ENCODE peak calls at places on chromosomes 13 and 19, in seven cellular contexts. P, B, F, R, T, L and I are unnamed samples.

GRCh38 chr13:39596685-39597084 is 6.3 kb downstream of the LHFPL6 start:
- DNase-seq in P (no peak), B (no peak), F (no peak), R (no peak), T (no peak), L (no peak), I (no peak)

GRCh38 chr19:18672606-18673337 is 10.7 kb upstream of the CRTC1 start:
- DNase-seq in P (no peak), B (no peak), F (no peak), R (peak; percentile 34), T (no peak), L (no peak), I (no peak)

GRCh38 chr13:36395280-36395679 is 37.0 kb upstream of the CCNA1 start:
- DNase-seq in P (peak; percentile 71), B (no peak), F (no peak), R (peak; percentile 90), T (no peak), L (no peak), I (no peak)

GRCh38 chr13:99412856-99413255 is 88.4 kb upstream of the TM9SF2 start:
- DNase-seq in P (no peak), B (no peak), F (no peak), R (no peak), T (no peak), L (no peak), I (no peak)

GRCh38 chr13:93925976-93926375 is 553.5 kb downstream of the DCT start:
- DNase-seq in P (no peak), B (no peak), F (no peak), R (no peak), T (no peak), L (no peak), I (no peak)

GRCh38 chr13:44930907-44931676 is 58.2 kb downstream of the NUFIP1 start:
- DNase-seq in P (no peak), B (no peak), F (peak; percentile 28), R (peak; percentile 30), T (no peak), L (no peak), I (no peak)

GRCh38 chr19:50712833-50713232 is 6.8 kb downstream of the SHANK1 start:
- DNase-seq in P (no peak), B (no peak), F (no peak), R (no peak), T (no peak), L (no peak), I (no peak)

GRCh38 chr13:111972261-111972780 is 94.6 kb upstream of the SOX1 start:
- DNase-seq in P (no peak), B (no peak), F (no peak), R (no peak), T (no peak), L (no peak), I (no peak)

DNA sequence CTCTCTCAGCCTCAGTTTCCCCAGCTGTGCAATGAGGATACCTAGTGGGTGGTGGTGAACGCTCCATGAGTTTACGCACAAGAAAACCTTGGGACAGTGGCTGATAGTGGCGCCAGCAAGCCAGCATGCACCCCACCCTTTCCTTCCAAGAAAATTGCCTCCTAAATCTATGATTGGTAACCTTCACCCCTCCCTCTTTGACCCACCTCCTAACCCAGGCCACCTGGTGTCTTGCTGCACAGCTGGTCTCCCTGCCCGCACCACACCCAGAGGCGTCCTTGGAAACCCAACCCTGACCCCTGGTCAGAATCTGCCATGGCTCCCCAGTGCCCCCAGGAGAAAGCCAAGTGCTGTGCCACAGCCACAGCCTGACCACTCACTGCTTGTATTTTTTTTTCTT is 22.8 kb upstream of the BCL3 start:
- DNase-seq in P (no peak), B (no peak), F (no peak), R (no peak), T (no peak), L (no peak), I (no peak)
- H3K4me1 ChIP-seq in P (peaks cover 4% of the 10 kb centered on the region), B (peaks cover 31% of the 10 kb centered on the region), F (no peaks in the 10 kb centered on the region), R (peaks cover 11% of the 10 kb centered on the region), T (peaks cover 54% of the 10 kb centered on the region), L (peaks cover 42% of the 10 kb centered on the region), I (peaks cover 13% of the 10 kb centered on the region)

GRCh38 chr13:82323101-82323500 is 1559.2 kb downstream of the SLITRK1 start:
- DNase-seq in P (no peak), B (no peak), F (no peak), R (no peak), T (no peak), L (no peak), I (no peak)
- H3K4me1 ChIP-seq in P (no peaks in the 10 kb centered on the region), B (no peaks in the 10 kb centered on the region), F (no peaks in the 10 kb centered on the region), R (no peaks in the 10 kb centered on the region), T (no peaks in the 10 kb centered on the region), L (no peaks in the 10 kb centered on the region), I (no peaks in the 10 kb centered on the region)

GRCh38 chr19:14371321-14371821 is 9.9 kb upstream of the ADGRE5 start:
- DNase-seq in P (no peak), B (no peak), F (no peak), R (no peak), T (no peak), L (no peak), I (no peak)
- H3K4me1 ChIP-seq in P (peaks cover 28% of the 10 kb centered on the region), B (peaks cover 38% of the 10 kb centered on the region), F (peaks cover 4% of the 10 kb centered on the region), R (peaks cover 18% of the 10 kb centered on the region), T (peaks cover 70% of the 10 kb centered on the region), L (peaks cover 30% of the 10 kb centered on the region), I (no peaks in the 10 kb centered on the region)

GRCh38 chr13:110168999-110169933 is 137.7 kb downstream of the COL4A1 start:
- DNase-seq in P (no peak), B (no peak), F (no peak), R (peak; percentile 11), T (no peak), L (no peak), I (no peak)
- H3K4me1 ChIP-seq in P (no peaks in the 10 kb centered on the region), B (no peaks in the 10 kb centered on the region), F (no peaks in the 10 kb centered on the region), R (peaks cover 7% of the 10 kb centered on the region), T (no peaks in the 10 kb centered on the region), L (no peaks in the 10 kb centered on the region), I (no peaks in the 10 kb centered on the region)

GRCh38 chr13:97439196-97439595 is 5.2 kb downstream of the RAP2A start:
- DNase-seq in P (no peak), B (no peak), F (no peak), R (no peak), T (no peak), L (no peak), I (no peak)
- H3K4me1 ChIP-seq in P (peaks cover 41% of the 10 kb centered on the region), B (peaks cover 71% of the 10 kb centered on the region), F (no peaks in the 10 kb centered on the region), R (peaks cover 43% of the 10 kb centered on the region), T (peaks cover 48% of the 10 kb centered on the region), L (peaks cover 32% of the 10 kb centered on the region), I (peaks cover 3% of the 10 kb centered on the region)

GRCh38 chr13:74090397-74090796 is 43.8 kb downstream of the KLF12 start:
- DNase-seq in P (peak; percentile 57), B (no peak), F (no peak), R (no peak), T (no peak), L (no peak), I (no peak)

GRCh38 chr13:74082741-74083160 is 51.5 kb downstream of the KLF12 start:
- DNase-seq in P (no peak), B (no peak), F (no peak), R (no peak), T (no peak), L (no peak), I (no peak)

GRCh38 chr13:74080762-74081161 is 53.4 kb downstream of the KLF12 start:
- DNase-seq in P (no peak), B (no peak), F (no peak), R (no peak), T (no peak), L (no peak), I (no peak)

GRCh38 chr13:74087304-74087703 is 46.9 kb downstream of the KLF12 start:
- DNase-seq in P (no peak), B (no peak), F (no peak), R (no peak), T (no peak), L (no peak), I (no peak)

DNA sequence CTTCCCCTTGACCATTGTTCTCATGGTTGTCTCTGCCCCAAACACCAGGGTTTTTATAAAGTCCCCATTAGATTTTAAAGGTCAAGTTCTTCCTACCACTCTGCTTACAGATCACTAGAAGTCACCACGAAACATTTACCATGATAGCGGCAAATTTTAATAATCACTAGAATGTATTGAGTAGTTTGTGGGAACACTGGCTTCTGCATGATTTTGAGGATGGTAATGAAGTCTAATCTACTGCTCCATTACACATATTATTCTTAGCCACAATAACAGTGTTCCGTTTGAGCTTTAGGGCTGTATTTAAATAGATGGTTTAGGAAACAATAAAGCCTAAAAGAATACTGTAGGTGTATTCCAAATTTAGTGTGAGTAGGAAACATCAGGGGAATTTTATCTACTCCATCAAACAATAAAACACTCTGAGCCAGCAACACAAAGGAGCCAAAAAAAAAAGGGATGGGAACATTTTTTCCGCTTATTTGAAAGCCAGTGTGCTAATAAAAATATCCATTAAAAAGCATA is 49.8 kb downstream of the KLF12 start:
- DNase-seq in P (no peak), B (no peak), F (no peak), R (no peak), T (no peak), L (no peak), I (no peak)
- H3K4me1 ChIP-seq in P (peaks cover 18% of the 10 kb centered on the region), B (no peaks in the 10 kb centered on the region), F (no peaks in the 10 kb centered on the region), R (no peaks in the 10 kb centered on the region), T (peaks cover 3% of the 10 kb centered on the region), L (no peaks in the 10 kb centered on the region), I (peaks cover 2% of the 10 kb centered on the region)

GRCh38 chr19:54667217-54667616 is 4.4 kb downstream of the LILRB4 start:
- DNase-seq in P (no peak), B (no peak), F (no peak), R (no peak), T (no peak), L (no peak), I (no peak)
- H3K4me1 ChIP-seq in P (no peaks in the 10 kb centered on the region), B (no peaks in the 10 kb centered on the region), F (no peaks in the 10 kb centered on the region), R (no peaks in the 10 kb centered on the region), T (no peaks in the 10 kb centered on the region), L (no peaks in the 10 kb centered on the region), I (no peaks in the 10 kb centered on the region)

DNA sequence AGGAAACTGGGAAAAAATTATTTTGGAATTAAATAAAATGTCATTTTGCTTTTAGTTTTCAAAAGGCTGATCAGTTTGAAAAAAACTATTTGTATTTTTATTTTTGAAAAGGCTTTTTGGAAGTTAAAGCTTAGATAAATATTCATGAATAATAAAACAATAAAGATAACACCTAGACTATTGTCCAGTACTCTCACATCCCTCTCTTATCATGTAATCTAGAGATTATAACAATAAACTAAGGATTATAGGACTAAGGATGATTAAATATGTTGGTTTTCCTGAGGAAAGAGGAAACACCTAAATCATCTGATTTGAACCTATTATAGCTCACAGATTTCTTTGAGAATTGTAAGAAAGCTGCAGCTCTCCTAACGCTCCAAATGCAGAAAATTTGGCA is 81.4 kb upstream of the AKAP11 start:
- DNase-seq in P (no peak), B (no peak), F (no peak), R (no peak), T (no peak), L (no peak), I (no peak)
- H3K4me1 ChIP-seq in P (no peaks in the 10 kb centered on the region), B (no peaks in the 10 kb centered on the region), F (peaks cover 4% of the 10 kb centered on the region), R (no peaks in the 10 kb centered on the region), T (no peaks in the 10 kb centered on the region), L (no peaks in the 10 kb centered on the region), I (no peaks in the 10 kb centered on the region)